ENCODE peak calls at places on chromosomes 6 and 20, in six cellular contexts. D is stimulated activated CD8-positive, alpha-beta memory T cell treated with anti-CD3 and anti-CD28 coated beads, Interleukin-7, amount 100 ng/mL, for 1 hour; E is midbrain; N is iPS-NIHi11; Y is astrocyte of the spinal cord; C is T-cell. B is an unnamed sample.

GRCh38 chr6:30355281-30355680 is 10.3 kb downstream of the RPP21 start:
- DNase-seq in N (no peak), D (no peak), E (no peak), C (no peak), Y (no peak), B (no peak)

GRCh38 chr6:169210611-169211010 is 43.0 kb downstream of the THBS2 start:
- DNase-seq in D (no peak), C (no peak), E (no peak), N (no peak), Y (no peak), B (no peak)

GRCh38 chr6:41716516-41717446 is 18.6 kb downstream of the TFEB start:
- DNase-seq in E (no peak), Y (no peak), N (no peak), C (no peak), D (no peak), B (peak)

GRCh38 chr6:106082735-106083398 is 3.3 kb upstream of the PRDM1 start:
- DNase-seq in Y (peak), D (no peak), E (no peak), C (no peak), N (no peak), B (no peak)

GRCh38 chr6:125792680-125793079 is 1.9 kb downstream of the NCOA7 start:
- DNase-seq in D (no peak), Y (peak), C (no peak), N (no peak), E (no peak), B (no peak)

GRCh38 chr6:119313937-119314893 is 35.3 kb downstream of the MAN1A1 start:
- DNase-seq in D (peak), C (peak), E (no peak), Y (no peak), N (no peak), B (no peak)

GRCh38 chr6:90709597-90709996 is 122.7 kb upstream of the MAP3K7 start:
- DNase-seq in D (no peak), E (no peak), C (no peak), N (no peak), Y (no peak), B (no peak)

GRCh38 chr20:44011251-44011940 is 96.7 kb downstream of the TOX2 start:
- DNase-seq in Y (no peak), C (no peak), D (no peak), E (no peak), N (no peak), B (no peak)

GRCh38 chr20:17921774-17922173 is 46.8 kb downstream of the SNX5 start:
- DNase-seq in E (no peak), C (no peak), N (no peak), D (no peak), Y (no peak), B (no peak)

GRCh38 chr6:32166411-32167061 is 2.1 kb downstream of the EGFL8 start:
- DNase-seq in D (no peak), N (peak), C (no peak), E (no peak), Y (no peak), B (no peak)

GRCh38 chr6:163640641-163641040 is 226.1 kb downstream of the QKI start:
- DNase-seq in N (no peak), Y (no peak), E (no peak), C (no peak), D (no peak), B (no peak)

GRCh38 chr6:108902389-108902792 is 54.2 kb downstream of the ARMC2 start:
- DNase-seq in Y (peak), C (no peak), E (no peak), N (no peak), D (no peak), B (no peak)

GRCh38 chr20:21360686-21361085 is 36.6 kb downstream of the NKX2-4 start:
- DNase-seq in Y (no peak), E (no peak), N (no peak), C (no peak), D (no peak), B (no peak)

GRCh38 chr6:89464295-89464694 is 31.3 kb downstream of the ANKRD6 start:
- DNase-seq in Y (no peak), N (no peak), D (no peak), C (no peak), E (no peak), B (no peak)

GRCh38 chr20:32780749-32781402 is 18.7 kb downstream of the DNMT3B start:
- DNase-seq in C (no peak), E (peak), D (no peak), N (peak), Y (no peak), B (peak)

GRCh38 chr20:4490595-4491280 is 231.0 kb upstream of the PRND start:
- DNase-seq in D (no peak), Y (peak), N (no peak), E (no peak), C (no peak), B (no peak)

GRCh38 chr20:16209826-16210365 is 363.4 kb downstream of the KIF16B start:
- DNase-seq in C (no peak), E (no peak), Y (peak), N (no peak), D (no peak), B (no peak)

GRCh38 chr20:23412026-23412425 is 9.3 kb downstream of the NAPB start:
- DNase-seq in Y (no peak), N (no peak), C (no peak), E (no peak), D (no peak), B (no peak)

GRCh38 chr20:6402026-6402425 is 279.2 kb upstream of the FERMT1 start:
- DNase-seq in E (no peak), Y (no peak), D (no peak), C (no peak), N (no peak), B (no peak)

GRCh38 chr6:29368765-29369164 is at the start of gene OR5V1:
- DNase-seq in N (no peak), E (no peak), D (no peak), Y (no peak), C (no peak), B (no peak)

GRCh38 chr6:97198181-97198580 is 84.8 kb downstream of the MMS22L start:
- DNase-seq in E (no peak), C (no peak), Y (peak), D (no peak), N (no peak), B (no peak)

GRCh38 chr20:51335329-51335841 is 207.1 kb downstream of the NFATC2 start:
- DNase-seq in C (no peak), Y (peak), D (no peak), N (no peak), E (no peak), B (no peak)

GRCh38 chr20:21396045-21396893 is 1.1 kb downstream of the NKX2-4 start:
- DNase-seq in C (no peak), E (no peak), Y (no peak), N (peak), D (no peak), B (peak)

GRCh38 chr6:71334768-71335167 is 46.2 kb downstream of the OGFRL1 start:
- DNase-seq in D (no peak), Y (no peak), N (no peak), C (no peak), E (no peak), B (no peak)

GRCh38 chr20:48772183-48772976 is 55.4 kb downstream of the PREX1 start:
- DNase-seq in E (peak), Y (no peak), D (no peak), N (no peak), C (no peak), B (no peak)

GRCh38 chr6:26575494-26575939 is 21.2 kb upstream of the ABT1 start:
- DNase-seq in Y (peak), D (no peak), N (no peak), C (no peak), E (no peak), B (no peak)

GRCh38 chr6:45822269-45822812 is 193.3 kb downstream of the CLIC5 start:
- DNase-seq in E (peak), Y (no peak), N (no peak), C (no peak), D (no peak), B (no peak)

GRCh38 chr20:32828029-32828666 is 8.4 kb downstream of the MAPRE1 start:
- DNase-seq in N (no peak), C (no peak), D (no peak), Y (peak), E (no peak), B (no peak)

GRCh38 chr20:54573838-54574237 is 98.4 kb downstream of the DOK5 start:
- DNase-seq in D (no peak), C (no peak), E (no peak), N (no peak), Y (no peak), B (peak)

B was measured in posterior cingulate gyrus.